ENCODE peak calls at places on chromosome 21, in eight cellular contexts. E, J, A, L, V, R, T and C are unnamed samples.

GRCh38 chr21:33047231-33047630 is 21.5 kb downstream of the OLIG2 start:
- DNase-seq in E (peak; percentile 78), J (no peak), A (no peak), L (peak; percentile 72), V (no peak), R (no peak), T (no peak), C (no peak)

GRCh38 chr21:35050348-35051286 is 1.5 kb upstream of the RUNX1 start:
- DNase-seq in E (peak; percentile 68), J (no peak), A (no peak), L (peak; percentile 70), V (peak; percentile 49), R (no peak), T (no peak), C (no peak)

GRCh38 chr21:23162213-23162946 is 2164.2 kb downstream of the NCAM2 start:
- DNase-seq in E (no peak), J (no peak), A (no peak), L (no peak), V (no peak), R (no peak), T (no peak), C (no peak)

GRCh38 chr21:17903029-17903806 is 84.1 kb upstream of the C21orf91 start:
- DNase-seq in E (peak; percentile 12), J (no peak), A (no peak), L (peak; percentile 49), V (peak; percentile 77), R (no peak), T (no peak), C (no peak)

GRCh38 chr21:33152228-33153130 is 77.3 kb upstream of the IFNAR2 start:
- DNase-seq in E (no peak), J (no peak), A (no peak), L (no peak), V (no peak), R (no peak), T (no peak), C (no peak)

GRCh38 chr21:18521204-18521603 is 117.6 kb upstream of the TMPRSS15 start:
- DNase-seq in E (no peak), J (no peak), A (no peak), L (no peak), V (no peak), R (no peak), T (no peak), C (no peak)

GRCh38 chr21:24658926-24659325 is 948.4 kb downstream of the MRPL39 start:
- DNase-seq in E (no peak), J (no peak), A (no peak), L (no peak), V (no peak), R (no peak), T (no peak), C (no peak)

GRCh38 chr21:38751379-38752050 is 54.2 kb upstream of the ETS2 start:
- DNase-seq in E (peak; percentile 80), J (no peak), A (no peak), L (no peak), V (no peak), R (peak; percentile 29), T (peak; percentile 26), C (no peak)

GRCh38 chr21:36707763-36708511 is 9.0 kb downstream of the SIM2 start:
- DNase-seq in E (no peak), J (no peak), A (no peak), L (no peak), V (no peak), R (no peak), T (no peak), C (no peak)

GRCh38 chr21:29240136-29240535 is 58.6 kb upstream of the BACH1 start:
- DNase-seq in E (no peak), J (no peak), A (no peak), L (no peak), V (no peak), R (no peak), T (no peak), C (no peak)

GRCh38 chr21:29248124-29248523 is 50.6 kb upstream of the BACH1 start:
- DNase-seq in E (no peak), J (no peak), A (no peak), L (peak; percentile 35), V (no peak), R (no peak), T (no peak), C (no peak)

GRCh38 chr21:29246614-29247013 is 52.1 kb upstream of the BACH1 start:
- DNase-seq in E (no peak), J (no peak), A (no peak), L (no peak), V (no peak), R (no peak), T (no peak), C (no peak)

GRCh38 chr21:29243188-29243587 is 55.5 kb upstream of the BACH1 start:
- DNase-seq in E (no peak), J (no peak), A (no peak), L (no peak), V (no peak), R (no peak), T (no peak), C (no peak)

DNA sequence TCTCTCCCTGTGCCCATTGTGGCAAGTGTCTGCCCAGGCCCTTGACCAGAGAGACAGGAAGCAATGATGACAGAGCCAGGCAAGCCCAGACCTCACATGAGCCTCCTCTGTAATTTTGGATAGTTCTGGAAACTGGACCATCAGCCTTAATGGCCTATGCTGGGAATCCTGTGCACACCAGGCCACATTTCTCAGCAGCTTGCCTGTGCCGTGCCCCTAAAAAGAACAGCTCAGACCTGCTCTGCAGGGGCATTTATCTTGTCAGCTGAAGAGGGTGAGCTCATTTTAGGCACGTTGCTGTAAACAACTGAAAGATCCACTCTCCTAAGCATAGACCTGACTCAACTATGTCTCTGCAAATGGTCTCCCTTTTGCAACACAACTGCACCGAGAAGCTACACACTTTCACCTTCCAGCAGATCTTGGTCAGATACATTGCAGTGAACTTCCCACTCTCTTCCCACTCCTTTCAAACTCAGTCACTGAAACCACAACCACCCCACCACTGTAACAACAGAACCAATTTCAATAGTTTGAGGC is 53.5 kb upstream of the BACH1 start:
- DNase-seq in E (no peak), J (no peak), A (no peak), L (peak; percentile 61), V (no peak), R (no peak), T (no peak), C (no peak)
- H3K4me1 ChIP-seq in E (no peaks in the 10 kb centered on the region), J (no peaks in the 10 kb centered on the region), A (no peaks in the 10 kb centered on the region), L (peaks cover 7% of the 10 kb centered on the region), V (peaks cover 10% of the 10 kb centered on the region), R (no peaks in the 10 kb centered on the region), T (no peaks in the 10 kb centered on the region), C (peaks cover 3% of the 10 kb centered on the region)

GRCh38 chr21:43659136-43660000 is at the start of the genes HSF2BP and RRP1B:
- DNase-seq in E (peak; percentile 66), J (peak; percentile 90), A (peak; percentile 86), L (peak; percentile 79), V (peak; percentile 94), R (peak; percentile 70), T (peak; percentile 83), C (no peak)
- H3K4me1 ChIP-seq in E (peaks cover 19% of the 10 kb centered on the region), J (no peaks in the 10 kb centered on the region), A (peaks cover 10% of the 10 kb centered on the region), L (peaks cover 9% of the 10 kb centered on the region), V (peaks cover 22% of the 10 kb centered on the region), R (no peaks in the 10 kb centered on the region), T (peaks cover 7% of the 10 kb centered on the region), C (peaks cover 25% of the 10 kb centered on the region)

DNA sequence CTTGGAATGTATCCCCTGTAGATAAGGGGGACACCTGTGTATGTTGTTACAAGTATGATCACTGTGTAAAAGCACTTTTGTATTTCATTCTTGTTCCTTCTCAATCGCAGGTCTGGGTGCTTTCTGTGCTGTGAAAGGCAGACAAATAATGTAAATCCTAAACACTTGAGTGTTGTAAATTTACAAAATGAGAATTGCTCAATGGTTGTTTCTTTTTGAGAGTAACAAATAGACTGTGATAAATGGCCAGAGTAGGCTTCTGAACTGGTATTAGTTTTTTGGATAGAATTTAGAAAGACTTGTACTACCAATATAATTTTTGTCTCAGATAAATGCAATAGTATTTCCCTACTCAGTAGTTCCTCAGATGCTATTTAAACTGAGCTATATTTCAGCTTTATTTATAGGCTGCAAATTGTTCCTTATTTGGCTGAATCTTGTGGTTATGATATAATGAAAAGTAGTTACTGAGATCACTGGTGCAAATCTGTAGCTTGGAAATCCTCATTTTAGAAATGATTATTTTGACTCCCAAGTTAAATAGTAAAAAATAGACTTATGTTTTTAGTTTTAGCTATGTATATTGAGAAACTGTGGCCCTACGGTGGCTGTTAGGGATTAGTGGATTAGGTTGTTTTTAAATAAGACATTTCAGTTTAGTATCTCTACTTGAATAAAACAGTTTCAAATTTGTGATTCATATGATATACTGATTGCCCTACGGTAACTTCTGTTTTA is 9.2 kb downstream of the BACH1 start:
- DNase-seq in E (no peak), J (no peak), A (no peak), L (no peak), V (peak; percentile 74), R (no peak), T (no peak), C (no peak)
- H3K4me1 ChIP-seq in E (peaks cover 19% of the 10 kb centered on the region), J (peaks cover 7% of the 10 kb centered on the region), A (peaks cover 6% of the 10 kb centered on the region), L (peaks cover 20% of the 10 kb centered on the region), V (peaks cover 77% of the 10 kb centered on the region), R (peaks cover 11% of the 10 kb centered on the region), T (peaks cover 33% of the 10 kb centered on the region), C (peaks cover 61% of the 10 kb centered on the region)

GRCh38 chr21:15749868-15750174 is 20.0 kb downstream of the USP25 start:
- DNase-seq in E (peak; percentile 42), J (no peak), A (no peak), L (peak; percentile 18), V (no peak), R (no peak), T (no peak), C (no peak)

GRCh38 chr21:15751561-15751960 is 21.8 kb downstream of the USP25 start:
- DNase-seq in E (no peak), J (no peak), A (no peak), L (no peak), V (no peak), R (no peak), T (no peak), C (no peak)

GRCh38 chr21:15751037-15751436 is 21.3 kb downstream of the USP25 start:
- DNase-seq in E (no peak), J (no peak), A (no peak), L (no peak), V (no peak), R (no peak), T (no peak), C (no peak)

GRCh38 chr21:15752763-15753407 is 23.1 kb downstream of the USP25 start:
- DNase-seq in E (no peak), J (no peak), A (no peak), L (no peak), V (no peak), R (no peak), T (no peak), C (no peak)

DNA sequence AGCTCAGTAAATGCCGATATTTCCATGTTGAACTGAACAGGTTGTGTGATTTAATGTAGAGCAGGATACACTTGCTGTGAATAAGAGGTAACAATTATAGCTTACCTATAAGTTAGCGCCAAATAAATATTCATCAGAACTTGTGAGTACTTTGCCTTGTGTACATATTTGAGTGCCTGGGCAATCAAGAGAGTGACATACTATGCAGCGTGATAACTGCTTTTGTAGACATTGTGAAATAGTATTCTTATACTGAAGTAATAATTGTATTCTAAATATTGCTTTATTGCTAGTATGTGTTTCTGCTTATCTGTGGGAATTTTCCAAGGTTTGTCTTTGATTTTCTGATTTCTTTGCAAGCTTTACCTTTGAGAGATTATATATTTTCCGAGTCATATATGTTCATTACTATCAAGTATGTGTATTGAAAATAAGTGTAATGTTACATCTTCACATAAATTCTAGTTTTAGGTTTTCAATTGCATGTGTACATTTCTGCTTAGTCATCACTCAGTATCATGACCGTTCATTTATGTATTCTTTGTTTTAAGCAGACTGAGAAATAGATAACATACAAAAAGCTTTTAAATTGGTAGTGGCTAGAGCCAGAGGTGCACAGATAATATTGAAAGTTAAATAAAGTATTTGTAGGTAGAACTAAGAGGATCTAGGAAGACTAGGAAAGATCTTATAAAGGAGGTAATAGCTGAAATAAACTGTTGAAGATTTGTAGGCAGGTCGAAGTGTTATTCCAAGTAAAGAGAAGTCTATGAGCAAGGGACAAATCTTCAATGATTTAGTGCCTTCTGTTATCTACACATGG is 19.5 kb downstream of the USP25 start:
- DNase-seq in E (peak; percentile 5), J (no peak), A (no peak), L (peak; percentile 49), V (no peak), R (no peak), T (no peak), C (no peak)
- H3K4me1 ChIP-seq in E (peaks cover 2% of the 10 kb centered on the region), J (peaks cover 6% of the 10 kb centered on the region), A (peaks cover 24% of the 10 kb centered on the region), L (peaks cover 5% of the 10 kb centered on the region), V (no peaks in the 10 kb centered on the region), R (peaks cover 14% of the 10 kb centered on the region), T (peaks cover 16% of the 10 kb centered on the region), C (peaks cover 16% of the 10 kb centered on the region)